ENCODE peak calls at places on chromosomes 7 and 10, in four cellular contexts. S is glutamatergic neuron, O is AG04450, D is GM12865. A is an unnamed sample.

GRCh38 chr10:122269097-122269687 is 1.9 kb upstream of the BTBD16 start:
- DNase-seq in S (no peak), O (no peak), D (no peak), A (no peak)

GRCh38 chr10:100315603-100316002 is 14.4 kb downstream of the PKD2L1 start:
- DNase-seq in O (no peak), S (no peak), D (no peak), A (no peak)

GRCh38 chr10:99316374-99316773 is 12.8 kb upstream of the CNNM1 start:
- DNase-seq in D (no peak), S (no peak), O (no peak), A (no peak)

GRCh38 chr7:23216021-23216420 is 30.6 kb upstream of the GPNMB start:
- DNase-seq in D (no peak), O (no peak), S (no peak), A (no peak)

GRCh38 chr7:91850455-91850854 is 30.0 kb downstream of the MTERF1 start:
- DNase-seq in O (no peak), D (no peak), S (no peak), A (no peak)

GRCh38 chr7:139582130-139582650 is 58.7 kb downstream of the CLEC2L start:
- DNase-seq in O (no peak), D (no peak), S (no peak), A (no peak)

GRCh38 chr10:3336673-3337293 is 164.2 kb upstream of the PITRM1 start:
- DNase-seq in O (peak; percentile 3), S (no peak), D (no peak), A (no peak)

GRCh38 chr7:46494026-46494425 is 573.0 kb upstream of the IGFBP3 start:
- DNase-seq in O (peak; percentile 11), S (no peak), D (no peak), A (no peak)

GRCh38 chr7:13593854-13594253 is 395.6 kb downstream of the ETV1 start:
- DNase-seq in O (no peak), S (no peak), D (no peak), A (no peak)

GRCh38 chr7:82194011-82194410 is 249.6 kb downstream of the CACNA2D1 start:
- DNase-seq in D (no peak), S (no peak), O (no peak), A (no peak)

GRCh38 chr7:5172196-5172800 is 17.7 kb upstream of the WIPI2 start:
- DNase-seq in D (no peak), S (no peak), O (no peak), A (no peak)

GRCh38 chr10:110414563-110415309 is 83.0 kb upstream of the DUSP5 start:
- DNase-seq in D (peak; percentile 98), S (no peak), O (no peak), A (no peak)

GRCh38 chr7:16811555-16811954 is 6.8 kb upstream of the AGR2 start:
- DNase-seq in D (no peak), O (no peak), S (no peak), A (no peak)

GRCh38 chr7:34061175-34061574 is 155.8 kb downstream of the BMPER start:
- DNase-seq in O (peak; percentile 24), S (no peak), D (no peak), A (no peak)

GRCh38 chr10:104300736-104301292 is 31.8 kb downstream of the GSTO2 start:
- DNase-seq in D (no peak), O (peak; percentile 93), S (peak; percentile 86), A (peak; percentile 22)

GRCh38 chr10:93915603-93916002 is 21.8 kb downstream of the SLC35G1 start:
- DNase-seq in D (no peak), S (no peak), O (no peak), A (no peak)

GRCh38 chr7:33854178-33854577 is 51.2 kb upstream of the BMPER start:
- DNase-seq in D (no peak), O (no peak), S (no peak), A (no peak)

GRCh38 chr7:42493436-42494198 is 256.6 kb upstream of the GLI3 start:
- DNase-seq in S (peak; percentile 70), O (peak; percentile 55), D (no peak), A (peak; percentile 35)

GRCh38 chr7:75624134-75624832 is 114.5 kb downstream of the HIP1 start:
- DNase-seq in S (no peak), D (no peak), O (peak; percentile 26), A (no peak)

GRCh38 chr10:77926566-77927342 is at the start of gene DLG5:
- DNase-seq in D (peak; percentile 61), O (no peak), S (peak; percentile 60), A (no peak)

GRCh38 chr10:129768437-129769355 is 195.4 kb downstream of the EBF3 start:
- DNase-seq in O (no peak), D (no peak), S (peak; percentile 74), A (no peak)

GRCh38 chr7:88106430-88106829 is 113.4 kb downstream of the SRI start:
- DNase-seq in D (no peak), O (no peak), S (no peak), A (no peak)

GRCh38 chr7:88101769-88102168 is 118.1 kb downstream of the SRI start:
- DNase-seq in O (no peak), S (no peak), D (peak; percentile 42), A (no peak)

GRCh38 chr7:88104732-88105131 is 115.1 kb downstream of the SRI start:
- DNase-seq in O (no peak), D (no peak), S (no peak), A (no peak)

GRCh38 chr7:88105231-88105630 is 114.6 kb downstream of the SRI start:
- DNase-seq in S (no peak), O (no peak), D (no peak), A (no peak)

DNA sequence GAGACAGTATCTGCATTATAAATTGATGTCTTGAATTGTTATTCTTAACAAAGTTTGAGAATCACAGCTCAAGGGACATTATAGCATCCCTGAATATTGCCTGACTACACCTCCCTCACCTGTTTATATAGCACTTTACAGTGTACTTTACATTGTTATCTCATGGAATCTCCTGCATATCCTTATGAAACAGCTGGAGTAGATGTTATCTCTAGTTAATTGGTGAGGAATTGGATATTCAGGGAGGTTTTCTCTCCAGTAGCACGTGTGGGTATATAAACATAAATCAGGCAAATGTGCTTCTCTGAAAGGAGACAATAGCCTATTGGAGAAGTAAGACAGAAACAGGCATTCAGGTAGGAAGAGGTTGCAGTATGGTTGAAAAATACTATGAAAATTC is 117.2 kb downstream of the SRI start:
- DNase-seq in D (no peak), O (no peak), S (no peak), A (no peak)
- TF ChIP-seq CTCF in D (no peak), O (no peak), S (no peak), A (no peak)

GRCh38 chr10:28677889-28678686 is 767 bp downstream of the BAMBI start:
- DNase-seq in O (no peak), S (peak; percentile 53), D (peak; percentile 9), A (no peak)

GRCh38 chr10:28681345-28681763 is 4.0 kb downstream of the BAMBI start:
- DNase-seq in O (no peak), S (no peak), D (no peak), A (no peak)

GRCh38 chr10:28681928-28682750 is 4.8 kb downstream of the BAMBI start:
- DNase-seq in D (no peak), S (no peak), O (no peak), A (no peak)

GRCh38 chr10:28678687-28679457 is 1.6 kb downstream of the BAMBI start:
- DNase-seq in O (no peak), D (no peak), S (no peak), A (no peak)

DNA sequence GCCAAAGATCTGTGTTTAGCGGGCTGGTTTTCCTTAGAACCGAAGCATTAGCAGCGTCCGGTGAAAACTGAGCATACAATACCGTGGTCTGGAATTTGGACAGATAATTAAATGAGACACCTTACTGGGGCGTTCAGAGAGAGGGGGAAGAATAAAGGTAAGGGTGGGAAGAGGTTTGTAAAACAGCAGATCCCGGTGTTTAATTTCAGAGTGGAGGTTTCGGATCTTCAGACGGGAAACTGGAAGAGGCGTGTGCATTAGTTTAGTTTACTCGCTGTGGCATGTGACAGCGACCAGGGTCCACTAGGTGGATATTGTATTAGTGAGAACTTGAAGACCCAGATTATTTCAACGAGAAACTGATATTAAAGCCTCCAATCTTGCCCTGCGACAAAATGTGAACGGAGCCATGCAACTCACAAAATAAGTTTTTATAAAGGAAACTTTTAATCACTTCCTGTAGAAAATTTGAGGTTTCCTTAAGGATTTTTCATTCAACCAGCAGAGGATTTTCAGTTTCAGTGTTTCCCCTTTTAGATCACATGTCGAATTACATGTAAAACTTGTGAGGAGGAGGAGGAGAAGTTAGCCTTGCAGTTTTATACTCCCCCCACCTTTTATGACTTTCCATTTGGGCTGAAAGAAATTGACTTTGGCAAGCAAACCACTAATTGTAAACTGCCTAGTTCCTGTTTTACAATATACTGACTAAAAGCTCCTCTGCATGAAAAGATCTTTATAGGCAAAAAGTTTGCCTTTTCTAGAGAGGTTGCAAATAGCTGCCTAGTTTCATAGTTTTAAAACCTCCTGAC is 2.8 kb downstream of the BAMBI start:
- DNase-seq in S (no peak), O (no peak), D (no peak), A (no peak)
- TF ChIP-seq CTCF in S (peak; percentile 41), O (peak; percentile 41), D (no peak), A (no peak)

GRCh38 chr10:119455609-119456434 is 86.7 kb downstream of the RGS10 start:
- DNase-seq in S (no peak), O (no peak), D (peak; percentile 22), A (no peak)

GRCh38 chr10:119460369-119461195 is 81.9 kb downstream of the RGS10 start:
- DNase-seq in S (no peak), D (no peak), O (no peak), A (no peak)

GRCh38 chr10:119456435-119456810 is 86.1 kb downstream of the RGS10 start:
- DNase-seq in D (no peak), O (no peak), S (no peak), A (no peak)

GRCh38 chr10:119459681-119460340 is 82.7 kb downstream of the RGS10 start:
- DNase-seq in O (no peak), S (no peak), D (no peak), A (no peak)

GRCh38 chr10:119457966-119458766 is 84.4 kb downstream of the RGS10 start:
- DNase-seq in O (no peak), S (no peak), D (no peak), A (no peak)
- TF ChIP-seq CTCF in O (no peak), S (no peak), D (no peak), A (no peak)

DNA sequence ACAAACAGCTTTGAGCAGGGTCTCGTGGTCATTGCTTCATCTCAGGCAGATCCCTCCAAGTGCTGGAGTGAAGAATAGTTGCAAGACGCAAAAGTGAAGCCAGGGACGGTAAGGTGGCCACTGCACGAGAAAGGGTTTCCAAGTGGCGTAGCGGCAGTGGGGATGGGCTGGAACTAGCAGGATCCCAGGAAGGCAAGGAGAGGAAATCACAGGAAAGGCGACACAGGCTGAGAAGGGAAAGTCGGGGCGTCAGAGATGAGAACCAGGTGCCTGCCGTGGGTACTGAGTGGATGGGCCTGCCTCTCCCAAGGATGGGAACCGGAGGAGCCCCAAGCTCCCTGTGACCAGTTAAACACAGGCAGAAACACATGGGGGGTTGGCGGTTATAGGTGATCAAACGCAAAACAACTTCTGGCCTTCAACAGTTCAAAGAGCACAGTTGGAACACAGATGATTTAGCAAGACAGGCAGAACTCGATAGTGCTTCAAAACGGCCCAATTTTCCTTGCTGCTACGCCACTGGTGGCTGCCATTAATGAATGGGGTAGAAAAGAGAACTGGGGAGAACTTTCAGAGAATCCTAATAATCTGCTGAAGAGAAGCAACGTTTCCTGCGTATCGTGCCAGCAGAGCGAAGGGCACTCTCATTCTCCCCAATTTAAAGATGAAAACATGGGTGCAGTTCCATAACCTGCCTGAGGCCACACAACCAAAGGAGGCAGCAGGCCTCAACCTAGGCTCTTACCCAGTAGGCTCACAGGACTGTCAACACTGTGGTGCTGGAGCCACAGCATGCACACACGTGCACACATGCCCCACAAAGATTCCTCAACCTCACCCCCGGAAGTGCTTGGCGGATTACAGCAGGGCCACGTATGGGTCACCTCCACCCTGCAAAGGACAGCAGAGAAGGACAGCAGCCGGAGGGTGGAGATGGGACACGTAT is 61.9 kb downstream of the MAD1L1 start:
- DNase-seq in O (no peak), D (no peak), S (no peak), A (no peak)
- TF ChIP-seq CTCF in O (peak; percentile 12), D (no peak), S (no peak), A (no peak)

A was measured in omental fat pad.